ENCODE peak calls at places on chromosomes 5 and 9, in seven cellular contexts. One of them, this sample, is unnamed.

GRCh38 chr5:31412324-31412723 is 119.6 kb downstream of the DROSHA start:
- DNase-seq in germinal center: no peak
- DNase-seq in HuH-7.5: no peak
- DNase-seq in DMS153: no peak
- DNase-seq in GM23338: no peak
- DNase-seq in A172: no peak
- DNase-seq in RCC 7860: no peak
- DNase-seq in this sample: no peak

GRCh38 chr5:179271301-179271650 is 74.0 kb downstream of the ADAMTS2 start:
- DNase-seq in germinal center: no peak
- DNase-seq in HuH-7.5: no peak
- DNase-seq in DMS153: no peak
- DNase-seq in GM23338: no peak
- DNase-seq in A172: no peak
- DNase-seq in RCC 7860: no peak
- DNase-seq in this sample: no peak

GRCh38 chr9:37961346-37961745 is 57.4 kb upstream of the SLC25A51 start:
- DNase-seq in germinal center: no peak
- DNase-seq in HuH-7.5: no peak
- DNase-seq in DMS153: no peak
- DNase-seq in GM23338: no peak
- DNase-seq in A172: no peak
- DNase-seq in RCC 7860: no peak
- DNase-seq in this sample: no peak

GRCh38 chr9:134858051-134858841 is 22.4 kb upstream of the FCN2 start:
- DNase-seq in germinal center: no peak
- DNase-seq in HuH-7.5: no peak
- DNase-seq in DMS153: no peak
- DNase-seq in GM23338: no peak
- DNase-seq in A172: peak; percentile 92
- DNase-seq in RCC 7860: peak; percentile 31
- DNase-seq in this sample: no peak

GRCh38 chr5:150782850-150783249 is 4.3 kb downstream of the SMIM3 start:
- DNase-seq in germinal center: no peak
- DNase-seq in HuH-7.5: no peak
- DNase-seq in DMS153: no peak
- DNase-seq in GM23338: no peak
- DNase-seq in A172: no peak
- DNase-seq in RCC 7860: no peak
- DNase-seq in this sample: no peak

GRCh38 chr9:113568481-113569321 is 105.2 kb downstream of the RGS3 start:
- DNase-seq in germinal center: no peak
- DNase-seq in HuH-7.5: no peak
- DNase-seq in DMS153: peak; percentile 73
- DNase-seq in GM23338: no peak
- DNase-seq in A172: no peak
- DNase-seq in RCC 7860: no peak
- DNase-seq in this sample: no peak

GRCh38 chr9:125850763-125851162 is 103.6 kb downstream of the PBX3 start:
- DNase-seq in germinal center: no peak
- DNase-seq in HuH-7.5: peak; percentile 2
- DNase-seq in DMS153: no peak
- DNase-seq in GM23338: no peak
- DNase-seq in A172: no peak
- DNase-seq in RCC 7860: no peak
- DNase-seq in this sample: no peak

GRCh38 chr5:91146905-91147600 is 236.1 kb downstream of the ARRDC3 start:
- DNase-seq in germinal center: no peak
- DNase-seq in HuH-7.5: no peak
- DNase-seq in DMS153: no peak
- DNase-seq in GM23338: no peak
- DNase-seq in A172: no peak
- DNase-seq in RCC 7860: no peak
- DNase-seq in this sample: no peak

GRCh38 chr9:111891910-111892499 is 4.6 kb upstream of the UGCG start:
- DNase-seq in germinal center: no peak
- DNase-seq in HuH-7.5: peak; percentile 63
- DNase-seq in DMS153: peak; percentile 48
- DNase-seq in GM23338: no peak
- DNase-seq in A172: peak; percentile 67
- DNase-seq in RCC 7860: no peak
- DNase-seq in this sample: no peak

GRCh38 chr9:77953590-77953989 is 78.0 kb downstream of the GNAQ start:
- DNase-seq in germinal center: no peak
- DNase-seq in HuH-7.5: no peak
- DNase-seq in DMS153: peak; percentile 46
- DNase-seq in GM23338: no peak
- DNase-seq in A172: no peak
- DNase-seq in RCC 7860: no peak
- DNase-seq in this sample: no peak

GRCh38 chr5:107615173-107615856 is 55.4 kb downstream of the EFNA5 start:
- DNase-seq in germinal center: no peak
- DNase-seq in HuH-7.5: no peak
- DNase-seq in DMS153: no peak
- DNase-seq in GM23338: no peak
- DNase-seq in A172: peak; percentile 16
- DNase-seq in RCC 7860: no peak
- DNase-seq in this sample: no peak

GRCh38 chr9:115673599-115673998 is 480.0 kb upstream of the PAPPA start:
- DNase-seq in germinal center: no peak
- DNase-seq in HuH-7.5: no peak
- DNase-seq in DMS153: no peak
- DNase-seq in GM23338: no peak
- DNase-seq in A172: peak; percentile 81
- DNase-seq in RCC 7860: peak; percentile 84
- DNase-seq in this sample: no peak

GRCh38 chr9:134189167-134189474 is 24.8 kb upstream of the RNU6ATAC start:
- DNase-seq in germinal center: no peak
- DNase-seq in HuH-7.5: no peak
- DNase-seq in DMS153: no peak
- DNase-seq in GM23338: no peak
- DNase-seq in A172: no peak
- DNase-seq in RCC 7860: no peak
- DNase-seq in this sample: no peak

GRCh38 chr9:117523531-117524153 is 108.8 kb upstream of the ASTN2 start:
- DNase-seq in germinal center: no peak
- DNase-seq in HuH-7.5: no peak
- DNase-seq in DMS153: peak; percentile 45
- DNase-seq in GM23338: no peak
- DNase-seq in A172: no peak
- DNase-seq in RCC 7860: no peak
- DNase-seq in this sample: no peak

GRCh38 chr9:127918201-127919107 is 1.6 kb upstream of the ST6GALNAC4 start:
- DNase-seq in germinal center: no peak
- DNase-seq in HuH-7.5: no peak
- DNase-seq in DMS153: no peak
- DNase-seq in GM23338: peak; percentile 68
- DNase-seq in A172: peak; percentile 47
- DNase-seq in RCC 7860: peak; percentile 18
- DNase-seq in this sample: peak; percentile 41

GRCh38 chr5:175853573-175854230 is 17.7 kb upstream of the CPLX2 start:
- DNase-seq in germinal center: no peak
- DNase-seq in HuH-7.5: no peak
- DNase-seq in DMS153: no peak
- DNase-seq in GM23338: no peak
- DNase-seq in A172: no peak
- DNase-seq in RCC 7860: no peak
- DNase-seq in this sample: no peak

GRCh38 chr5:16797949-16798348 is 138.1 kb downstream of the MYO10 start:
- DNase-seq in germinal center: no peak
- DNase-seq in HuH-7.5: no peak
- DNase-seq in DMS153: no peak
- DNase-seq in GM23338: no peak
- DNase-seq in A172: no peak
- DNase-seq in RCC 7860: no peak
- DNase-seq in this sample: no peak

GRCh38 chr5:98635631-98636030 is 137.8 kb upstream of the RGMB start:
- DNase-seq in germinal center: no peak
- DNase-seq in HuH-7.5: no peak
- DNase-seq in DMS153: no peak
- DNase-seq in GM23338: no peak
- DNase-seq in A172: peak; percentile 69
- DNase-seq in RCC 7860: no peak
- DNase-seq in this sample: no peak

This sample was measured in iPS-NIHi11.